ENCODE peak calls at places on chromosome 15, in six cellular contexts. Y is breast epithelium; J is CD8-positive, alpha-beta T cell; M is cardiac muscle cell; K is A549; C is astrocyte. A is an unnamed sample.
A peak's percentile ranks its signal among the peaks of the same experiment; 100 is the strongest.

GRCh38 chr15:26050271-26050670 is 187.1 kb upstream of the ATP10A start:
- DNase-seq in K (no peak), Y (no peak), M (no peak), J (no peak), C (no peak), A (no peak)

GRCh38 chr15:88609344-88609743 is 11.8 kb upstream of the AEN start:
- DNase-seq in M (no peak), J (no peak), C (no peak), K (no peak), Y (no peak), A (no peak)

GRCh38 chr15:29821416-29822099 is 710 bp downstream of the TJP1 start:
- DNase-seq in Y (peak; percentile 69), J (peak; percentile 27), M (peak; percentile 92), C (peak; percentile 82), K (peak; percentile 89), A (peak; percentile 81)

GRCh38 chr15:27475395-27475794 is 504.4 kb downstream of the GABRG3 start:
- DNase-seq in J (no peak), C (no peak), Y (no peak), M (no peak), K (no peak), A (no peak)

GRCh38 chr15:72196409-72197044 is 1.1 kb downstream of the GRAMD2A start:
- DNase-seq in M (no peak), Y (no peak), K (peak; percentile 35), C (no peak), J (no peak), A (no peak)

GRCh38 chr15:29822100-29822684 is at the start of gene TJP1:
- DNase-seq in C (peak; percentile 49), M (peak; percentile 93), Y (peak; percentile 66), K (peak; percentile 84), J (no peak), A (no peak)

GRCh38 chr15:58626378-58626777 is 123.1 kb downstream of the ADAM10 start:
- DNase-seq in K (no peak), C (no peak), M (no peak), Y (no peak), J (no peak), A (no peak)

GRCh38 chr15:85676332-85676731 is 118.4 kb downstream of the KLHL25 start:
- DNase-seq in C (no peak), Y (no peak), M (no peak), J (no peak), K (no peak), A (peak; percentile 27)

GRCh38 chr15:42707873-42708544 is 28.9 kb downstream of the CDAN1 start:
- DNase-seq in K (peak; percentile 3), C (no peak), M (no peak), J (no peak), Y (no peak), A (no peak)

DNA sequence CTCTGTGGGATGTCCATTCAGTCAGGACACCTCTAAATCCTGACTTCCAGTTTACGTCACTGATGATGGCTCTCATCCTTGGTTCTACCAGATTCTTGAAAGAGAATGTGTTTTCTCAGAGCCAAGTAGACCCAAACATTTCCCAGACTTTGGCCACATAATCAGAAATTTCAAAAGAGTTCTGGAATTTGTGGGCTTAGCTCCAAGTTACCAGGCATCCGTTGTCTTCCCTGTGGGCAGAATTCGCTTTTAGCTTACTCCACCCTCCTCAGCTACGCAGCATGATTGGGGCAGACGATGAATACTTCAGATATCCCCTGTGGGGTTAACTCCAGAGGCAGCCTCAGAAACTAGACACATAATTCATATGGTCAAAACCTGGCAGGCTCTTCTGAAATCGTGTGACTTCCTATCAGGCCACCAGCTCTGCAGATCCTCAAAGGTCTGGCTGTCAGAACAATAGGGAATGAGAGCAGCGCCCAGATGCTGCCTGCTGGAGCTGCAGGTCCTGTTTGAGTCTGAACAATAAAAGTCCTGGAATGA is 30.6 kb downstream of the CRTC3 start:
- DNase-seq in M (peak; percentile 78), Y (no peak), C (peak; percentile 97), K (peak; percentile 55), J (no peak), A (peak; percentile 56)
- H3K4me1 ChIP-seq in M (peaks cover 48% of the 10 kb centered on the region), Y (peaks cover 18% of the 10 kb centered on the region), C (peaks cover 28% of the 10 kb centered on the region), K (peaks cover 48% of the 10 kb centered on the region), J (peaks cover 81% of the 10 kb centered on the region), A (peaks cover 11% of the 10 kb centered on the region)

GRCh38 chr15:49083471-49084284 is 37.4 kb upstream of the SECISBP2L start:
- DNase-seq in M (no peak), Y (no peak), C (peak; percentile 66), J (no peak), K (no peak), A (no peak)

GRCh38 chr15:49093252-49094105 is 47.2 kb upstream of the SECISBP2L start:
- DNase-seq in Y (no peak), J (no peak), K (no peak), M (no peak), C (no peak), A (no peak)

GRCh38 chr15:49085696-49086459 is 39.6 kb upstream of the SECISBP2L start:
- DNase-seq in K (no peak), M (no peak), Y (no peak), J (no peak), C (no peak), A (no peak)

GRCh38 chr15:49084285-49084570 is 38.0 kb upstream of the SECISBP2L start:
- DNase-seq in C (no peak), Y (no peak), M (no peak), J (no peak), K (no peak), A (no peak)

GRCh38 chr15:49088996-49089395 is 42.8 kb upstream of the SECISBP2L start:
- DNase-seq in K (no peak), M (peak; percentile 25), J (no peak), Y (no peak), C (no peak), A (no peak)
- H3K27ac ChIP-seq in K (no peak overlapping the region), M (peak overlapping the region; percentile 4), J (no peak overlapping the region), Y (no peak overlapping the region), C (no peak overlapping the region), A (no peak overlapping the region)

DNA sequence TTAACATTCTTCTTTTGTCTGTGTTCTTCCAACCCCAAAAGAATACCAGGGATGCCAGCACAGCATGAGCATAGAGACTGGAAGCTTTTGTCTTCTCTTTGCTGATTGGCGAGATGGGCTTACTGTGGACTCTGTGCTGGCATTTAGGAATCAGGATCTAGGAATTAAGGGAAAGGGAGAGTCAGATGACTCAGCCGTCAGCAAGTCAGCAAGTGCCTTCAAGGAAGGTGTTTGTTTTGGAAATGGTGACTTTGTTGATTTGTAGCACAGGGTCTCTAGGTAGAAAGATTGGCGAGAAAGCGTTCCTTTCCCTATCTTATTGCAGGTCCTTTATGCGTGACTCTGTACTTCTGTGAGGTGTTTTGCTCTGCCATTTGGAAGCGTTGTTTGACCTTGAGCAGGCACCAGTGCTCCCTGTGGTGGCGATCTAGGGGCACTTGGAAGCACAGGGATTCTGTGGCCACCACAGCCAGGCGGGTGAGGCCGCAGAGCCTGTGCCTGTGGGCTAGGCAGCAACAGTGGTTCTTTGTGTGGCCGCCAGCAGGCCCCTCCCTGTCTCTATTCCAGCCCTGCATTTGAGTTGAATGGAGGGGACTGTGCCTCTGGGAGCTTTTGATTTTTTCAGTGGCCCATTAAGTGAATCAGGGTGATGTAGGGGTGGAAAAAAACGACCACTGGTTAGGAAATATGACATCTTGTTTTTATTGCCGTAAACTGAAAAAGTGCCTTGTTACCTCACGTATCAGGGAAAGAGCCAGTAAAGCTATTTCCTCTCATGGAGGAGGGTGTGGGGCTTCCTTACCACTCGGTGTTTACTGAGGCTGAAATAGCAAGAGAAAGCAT is 19.0 kb downstream of the FAN1 start:
- DNase-seq in Y (no peak), M (no peak), C (peak; percentile 89), K (peak; percentile 29), J (no peak), A (peak; percentile 19)
- H3K4me1 ChIP-seq in Y (no peaks in the 10 kb centered on the region), M (no peaks in the 10 kb centered on the region), C (peaks cover 37% of the 10 kb centered on the region), K (no peaks in the 10 kb centered on the region), J (no peaks in the 10 kb centered on the region), A (no peaks in the 10 kb centered on the region)

GRCh38 chr15:32878849-32879795 is 161.3 kb downstream of the GREM1 start:
- DNase-seq in M (no peak), K (no peak), Y (no peak), C (no peak), J (no peak), A (no peak)
- H3K27ac ChIP-seq in M (no peak overlapping the region), K (no peak overlapping the region), Y (no peak overlapping the region), C (no peak overlapping the region), J (no peak overlapping the region), A (no peak overlapping the region)

GRCh38 chr15:68343579-68344225 is 66.2 kb downstream of the FEM1B start:
- DNase-seq in J (no peak), K (no peak), Y (no peak), C (no peak), M (no peak), A (no peak)

GRCh38 chr15:68346986-68347385 is 69.4 kb downstream of the FEM1B start:
- DNase-seq in Y (no peak), M (no peak), J (no peak), K (no peak), C (no peak), A (no peak)

GRCh38 chr15:68345481-68345880 is 67.9 kb downstream of the FEM1B start:
- DNase-seq in K (no peak), Y (no peak), M (no peak), J (no peak), C (no peak), A (no peak)

GRCh38 chr15:68342351-68342750 is 64.8 kb downstream of the FEM1B start:
- DNase-seq in K (no peak), C (no peak), J (no peak), Y (no peak), M (no peak), A (no peak)

DNA sequence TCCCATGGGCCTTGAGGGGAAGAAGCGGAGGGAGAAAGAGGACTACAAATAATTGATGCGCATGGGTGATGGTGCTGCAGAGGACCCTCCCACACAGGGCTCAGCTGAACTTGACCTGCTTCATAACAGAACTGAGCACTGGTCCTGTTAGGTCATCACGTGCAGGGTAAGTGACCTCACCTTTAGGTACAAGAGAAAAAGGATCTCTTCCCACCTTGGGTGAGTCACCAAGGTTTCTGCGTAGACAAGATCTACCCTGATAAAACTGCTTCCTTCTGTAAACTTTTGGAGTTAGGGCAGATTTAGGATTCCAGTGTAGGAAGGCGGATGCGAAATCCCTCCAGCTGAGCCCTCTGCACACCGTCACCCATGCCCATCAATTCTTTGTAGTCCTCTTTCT is 67.1 kb downstream of the FEM1B start:
- DNase-seq in Y (no peak), J (no peak), K (no peak), M (no peak), C (no peak), A (peak; percentile 34)
- H3K4me1 ChIP-seq in Y (peaks cover 4% of the 10 kb centered on the region), J (no peaks in the 10 kb centered on the region), K (no peaks in the 10 kb centered on the region), M (peaks cover 23% of the 10 kb centered on the region), C (peaks cover 31% of the 10 kb centered on the region), A (peaks cover 18% of the 10 kb centered on the region)

GRCh38 chr15:101539492-101539891 is 50.0 kb upstream of the PCSK6 start:
- DNase-seq in Y (no peak), M (no peak), C (no peak), K (no peak), J (no peak), A (no peak)
- H3K27ac ChIP-seq in Y (no peak overlapping the region), M (no peak overlapping the region), C (no peak overlapping the region), K (no peak overlapping the region), J (no peak overlapping the region), A (no peak overlapping the region)

A was measured in foreskin keratinocyte.